ENCODE peak calls at places on chromosomes 6 and 20, in eight cellular contexts. One of them, this sample, is unnamed.

GRCh38 chr6:37630281-37630799 is 67.3 kb downstream of the MDGA1 start:
- DNase-seq in KBM-7: peak
- DNase-seq in amygdala: no peak
- DNase-seq in NAMALWA: no peak
- DNase-seq in K562: no peak
- DNase-seq in left lung: no peak
- DNase-seq in ovary: no peak
- DNase-seq in A172: peak
- DNase-seq in this sample: no peak

GRCh38 chr6:148747493-148748160 is 797 bp downstream of the UST start:
- DNase-seq in KBM-7: peak
- DNase-seq in amygdala: no peak
- DNase-seq in NAMALWA: no peak
- DNase-seq in K562: no peak
- DNase-seq in left lung: peak
- DNase-seq in ovary: peak
- DNase-seq in A172: no peak
- DNase-seq in this sample: peak

GRCh38 chr6:136969930-136970329 is 47.8 kb downstream of the SLC35D3 start:
- DNase-seq in KBM-7: no peak
- DNase-seq in amygdala: no peak
- DNase-seq in NAMALWA: no peak
- DNase-seq in K562: no peak
- DNase-seq in left lung: no peak
- DNase-seq in ovary: no peak
- DNase-seq in A172: no peak
- DNase-seq in this sample: no peak

GRCh38 chr20:45467861-45468260 is 1.7 kb upstream of the WFDC2 start:
- DNase-seq in KBM-7: no peak
- DNase-seq in amygdala: peak
- DNase-seq in NAMALWA: no peak
- DNase-seq in K562: no peak
- DNase-seq in left lung: no peak
- DNase-seq in ovary: no peak
- DNase-seq in A172: no peak
- DNase-seq in this sample: no peak

GRCh38 chr6:53979468-53980067 is 131.7 kb upstream of the MLIP start:
- DNase-seq in KBM-7: peak
- DNase-seq in amygdala: no peak
- DNase-seq in NAMALWA: peak
- DNase-seq in K562: peak
- DNase-seq in left lung: no peak
- DNase-seq in ovary: no peak
- DNase-seq in A172: peak
- DNase-seq in this sample: no peak

GRCh38 chr6:85749236-85749635 is 106.5 kb upstream of the SYNCRIP start:
- DNase-seq in KBM-7: no peak
- DNase-seq in amygdala: no peak
- DNase-seq in NAMALWA: no peak
- DNase-seq in K562: no peak
- DNase-seq in left lung: no peak
- DNase-seq in ovary: no peak
- DNase-seq in A172: no peak
- DNase-seq in this sample: no peak

GRCh38 chr20:44382641-44383040 is 27.1 kb downstream of the HNF4A start:
- DNase-seq in KBM-7: no peak
- DNase-seq in amygdala: no peak
- DNase-seq in NAMALWA: no peak
- DNase-seq in K562: no peak
- DNase-seq in left lung: no peak
- DNase-seq in ovary: no peak
- DNase-seq in A172: peak
- DNase-seq in this sample: no peak

GRCh38 chr6:137756788-137757187 is 110.3 kb upstream of the TNFAIP3 start:
- DNase-seq in KBM-7: no peak
- DNase-seq in amygdala: no peak
- DNase-seq in NAMALWA: no peak
- DNase-seq in K562: no peak
- DNase-seq in left lung: no peak
- DNase-seq in ovary: no peak
- DNase-seq in A172: no peak
- DNase-seq in this sample: no peak

GRCh38 chr6:119148102-119148824 is 69.8 kb upstream of the FAM184A start:
- DNase-seq in KBM-7: peak
- DNase-seq in amygdala: peak
- DNase-seq in NAMALWA: peak
- DNase-seq in K562: peak
- DNase-seq in left lung: no peak
- DNase-seq in ovary: peak
- DNase-seq in A172: peak
- DNase-seq in this sample: peak

GRCh38 chr6:82980086-82980485 is 85.6 kb downstream of the UBE3D start:
- DNase-seq in KBM-7: no peak
- DNase-seq in amygdala: no peak
- DNase-seq in NAMALWA: no peak
- DNase-seq in K562: no peak
- DNase-seq in left lung: no peak
- DNase-seq in ovary: no peak
- DNase-seq in A172: no peak
- DNase-seq in this sample: no peak

GRCh38 chr6:98827295-98828159 is 6.8 kb upstream of the POU3F2 start:
- DNase-seq in KBM-7: no peak
- DNase-seq in amygdala: peak
- DNase-seq in NAMALWA: no peak
- DNase-seq in K562: no peak
- DNase-seq in left lung: peak
- DNase-seq in ovary: no peak
- DNase-seq in A172: no peak
- DNase-seq in this sample: no peak

GRCh38 chr6:127022297-127022696 is 96.2 kb upstream of the RSPO3 start:
- DNase-seq in KBM-7: no peak
- DNase-seq in amygdala: no peak
- DNase-seq in NAMALWA: no peak
- DNase-seq in K562: no peak
- DNase-seq in left lung: no peak
- DNase-seq in ovary: no peak
- DNase-seq in A172: no peak
- DNase-seq in this sample: no peak

GRCh38 chr20:15882553-15882952 is 690.7 kb downstream of the KIF16B start:
- DNase-seq in KBM-7: no peak
- DNase-seq in amygdala: no peak
- DNase-seq in NAMALWA: no peak
- DNase-seq in K562: no peak
- DNase-seq in left lung: no peak
- DNase-seq in ovary: no peak
- DNase-seq in A172: no peak
- DNase-seq in this sample: no peak

GRCh38 chr6:34714663-34715062 is 18.1 kb upstream of the ILRUN start:
- DNase-seq in KBM-7: no peak
- DNase-seq in amygdala: no peak
- DNase-seq in NAMALWA: no peak
- DNase-seq in K562: peak
- DNase-seq in left lung: no peak
- DNase-seq in ovary: no peak
- DNase-seq in A172: no peak
- DNase-seq in this sample: no peak

GRCh38 chr20:36334281-36335075 is 28.3 kb downstream of the DLGAP4 start:
- DNase-seq in KBM-7: no peak
- DNase-seq in amygdala: no peak
- DNase-seq in NAMALWA: no peak
- DNase-seq in K562: no peak
- DNase-seq in left lung: peak
- DNase-seq in ovary: no peak
- DNase-seq in A172: no peak
- DNase-seq in this sample: no peak

GRCh38 chr6:2630891-2631458 is 119.7 kb downstream of the MYLK4 start:
- DNase-seq in KBM-7: no peak
- DNase-seq in amygdala: no peak
- DNase-seq in NAMALWA: no peak
- DNase-seq in K562: no peak
- DNase-seq in left lung: no peak
- DNase-seq in ovary: no peak
- DNase-seq in A172: peak
- DNase-seq in this sample: no peak

GRCh38 chr6:44046516-44047178 is 80.6 kb downstream of the MRPL14 start:
- DNase-seq in KBM-7: no peak
- DNase-seq in amygdala: no peak
- DNase-seq in NAMALWA: no peak
- DNase-seq in K562: no peak
- DNase-seq in left lung: no peak
- DNase-seq in ovary: no peak
- DNase-seq in A172: no peak
- DNase-seq in this sample: no peak

GRCh38 chr6:154522576-154522975 is 12.1 kb upstream of the CNKSR3 start:
- DNase-seq in KBM-7: no peak
- DNase-seq in amygdala: no peak
- DNase-seq in NAMALWA: no peak
- DNase-seq in K562: no peak
- DNase-seq in left lung: no peak
- DNase-seq in ovary: no peak
- DNase-seq in A172: no peak
- DNase-seq in this sample: no peak

GRCh38 chr6:112639436-112639835 is 292.3 kb downstream of the RFPL4B start:
- DNase-seq in KBM-7: no peak
- DNase-seq in amygdala: no peak
- DNase-seq in NAMALWA: no peak
- DNase-seq in K562: no peak
- DNase-seq in left lung: no peak
- DNase-seq in ovary: no peak
- DNase-seq in A172: peak
- DNase-seq in this sample: no peak

GRCh38 chr20:37956099-37956498 is 53.2 kb downstream of the VSTM2L start:
- DNase-seq in KBM-7: no peak
- DNase-seq in amygdala: no peak
- DNase-seq in NAMALWA: no peak
- DNase-seq in K562: no peak
- DNase-seq in left lung: no peak
- DNase-seq in ovary: no peak
- DNase-seq in A172: no peak
- DNase-seq in this sample: no peak

GRCh38 chr6:110415297-110415916 is at the start of gene DDO:
- DNase-seq in KBM-7: no peak
- DNase-seq in amygdala: peak
- DNase-seq in NAMALWA: no peak
- DNase-seq in K562: no peak
- DNase-seq in left lung: peak
- DNase-seq in ovary: peak
- DNase-seq in A172: peak
- DNase-seq in this sample: peak

GRCh38 chr6:36099872-36100483 is 30.3 kb upstream of the MAPK13 start:
- DNase-seq in KBM-7: no peak
- DNase-seq in amygdala: no peak
- DNase-seq in NAMALWA: no peak
- DNase-seq in K562: peak
- DNase-seq in left lung: no peak
- DNase-seq in ovary: no peak
- DNase-seq in A172: no peak
- DNase-seq in this sample: no peak

GRCh38 chr20:11270566-11270965 is 596.8 kb upstream of the JAG1 start:
- DNase-seq in KBM-7: no peak
- DNase-seq in amygdala: no peak
- DNase-seq in NAMALWA: no peak
- DNase-seq in K562: no peak
- DNase-seq in left lung: peak
- DNase-seq in ovary: no peak
- DNase-seq in A172: no peak
- DNase-seq in this sample: no peak

GRCh38 chr6:32608374-32608773 is 18.7 kb upstream of the HLA-DRB1 start:
- DNase-seq in KBM-7: no peak
- DNase-seq in amygdala: no peak
- DNase-seq in NAMALWA: peak
- DNase-seq in K562: no peak
- DNase-seq in left lung: no peak
- DNase-seq in ovary: no peak
- DNase-seq in A172: no peak
- DNase-seq in this sample: no peak

GRCh38 chr6:5151955-5152401 is 66.8 kb downstream of the PPP1R3G start:
- DNase-seq in KBM-7: no peak
- DNase-seq in amygdala: no peak
- DNase-seq in NAMALWA: no peak
- DNase-seq in K562: no peak
- DNase-seq in left lung: no peak
- DNase-seq in ovary: no peak
- DNase-seq in A172: peak
- DNase-seq in this sample: no peak

GRCh38 chr6:69116658-69117057 is 481.6 kb downstream of the ADGRB3 start:
- DNase-seq in KBM-7: no peak
- DNase-seq in amygdala: no peak
- DNase-seq in NAMALWA: no peak
- DNase-seq in K562: no peak
- DNase-seq in left lung: no peak
- DNase-seq in ovary: no peak
- DNase-seq in A172: no peak
- DNase-seq in this sample: no peak

GRCh38 chr6:35086282-35086632 is 54.9 kb downstream of the TCP11 start:
- DNase-seq in KBM-7: no peak
- DNase-seq in amygdala: no peak
- DNase-seq in NAMALWA: no peak
- DNase-seq in K562: no peak
- DNase-seq in left lung: no peak
- DNase-seq in ovary: no peak
- DNase-seq in A172: no peak
- DNase-seq in this sample: no peak